ENCODE peak calls at places on chromosomes 1 and 21, in ten cellular contexts. B is erythroblast; G is progenitor cell of endocrine pancreas; N is AG08396; F is stimulated activated CD8-positive, alpha-beta memory T cell treated with anti-CD3 and anti-CD28 coated beads, Interleukin-12 subunit alpha, Interleukin-12 subunit beta, amount 100 ng/mL, for 4 hours; O is stimulated activated CD4-positive, alpha-beta T cell treated with anti-CD3 and anti-CD28 coated beads, TNF-alpha, amount 100 ng/mL, for 1 hour; J is LoVo; M is NCI-H1417 treated with DMSO at 0.1 percent for 48 hours; X is EH; I is EL. C is an unnamed sample.

GRCh38 chr1:147389532-147390184 is 147.2 kb downstream of the CHD1L start:
- DNase-seq in B (peak; percentile 53), G (no peak), N (peak; percentile 62), F (no peak), O (no peak), J (peak; percentile 54), M (peak; percentile 19), X (peak; percentile 66), I (peak; percentile 53), C (peak; percentile 43)

GRCh38 chr21:43598416-43599120 is 60.7 kb downstream of the HSF2BP start:
- DNase-seq in B (no peak), G (no peak), N (no peak), F (no peak), O (no peak), J (no peak), M (no peak), X (peak; percentile 95), I (peak; percentile 93), C (peak; percentile 87)

GRCh38 chr1:236213534-236213933 is 68.2 kb downstream of the ERO1B start:
- DNase-seq in B (no peak), G (no peak), N (no peak), F (no peak), O (no peak), J (no peak), M (no peak), X (no peak), I (no peak), C (no peak)

GRCh38 chr1:179164494-179164893 is 65.0 kb downstream of the ABL2 start:
- DNase-seq in B (no peak), G (no peak), N (no peak), F (no peak), O (no peak), J (no peak), M (no peak), X (peak; percentile 83), I (peak; percentile 81), C (peak; percentile 39)

GRCh38 chr21:34365794-34366193 is 2.0 kb downstream of the KCNE2 start:
- DNase-seq in B (no peak), G (no peak), N (no peak), F (no peak), O (no peak), J (no peak), M (no peak), X (no peak), I (no peak), C (no peak)

GRCh38 chr1:156368889-156369684 is at the start of gene RHBG:
- DNase-seq in B (no peak), G (peak; percentile 45), N (no peak), F (no peak), O (no peak), J (peak; percentile 61), M (no peak), X (peak; percentile 48), I (peak; percentile 48), C (peak; percentile 40)

GRCh38 chr1:41005876-41006275 is 15.6 kb downstream of the SLFNL1 start:
- DNase-seq in B (no peak), G (no peak), N (no peak), F (no peak), O (no peak), J (no peak), M (no peak), X (peak; percentile 33), I (peak; percentile 52), C (no peak)

GRCh38 chr1:6385673-6386191 is 7.8 kb downstream of the ACOT7 start:
- DNase-seq in B (no peak), G (no peak), N (peak; percentile 77), F (no peak), O (no peak), J (peak; percentile 78), M (no peak), X (peak; percentile 78), I (peak; percentile 79), C (peak; percentile 91)

GRCh38 chr21:26297856-26298255 is 127.3 kb upstream of the APP start:
- DNase-seq in B (no peak), G (no peak), N (no peak), F (no peak), O (no peak), J (no peak), M (no peak), X (peak; percentile 1), I (no peak), C (no peak)

GRCh38 chr1:47738560-47739182 is 258.5 kb downstream of the TRABD2B start:
- DNase-seq in B (peak; percentile 41), G (peak; percentile 59), N (peak; percentile 70), F (no peak), O (no peak), J (peak; percentile 34), M (no peak), X (peak; percentile 56), I (peak; percentile 38), C (peak; percentile 28)

GRCh38 chr1:235329139-235329808 is 904 bp downstream of the GGPS1 start:
- DNase-seq in B (peak; percentile 82), G (peak; percentile 14), N (no peak), F (peak; percentile 33), O (no peak), J (peak; percentile 35), M (no peak), X (peak; percentile 53), I (peak; percentile 50), C (peak; percentile 64)

GRCh38 chr1:147079400-147080012 is 92.8 kb downstream of the PRKAB2 start:
- DNase-seq in B (no peak), G (no peak), N (no peak), F (no peak), O (no peak), J (no peak), M (no peak), X (no peak), I (no peak), C (no peak)

GRCh38 chr1:153387785-153388184 is 3.1 kb downstream of the S100A8 start:
- DNase-seq in B (no peak), G (no peak), N (no peak), F (no peak), O (no peak), J (no peak), M (no peak), X (no peak), I (no peak), C (no peak)

GRCh38 chr1:60033066-60033465 is 40.5 kb downstream of the C1orf87 start:
- DNase-seq in B (no peak), G (no peak), N (no peak), F (no peak), O (no peak), J (no peak), M (no peak), X (no peak), I (no peak), C (no peak)

C was measured in M059J.